ENCODE peak calls at places on chromosomes 13 and 19, in seven cellular contexts. Y is activated B cell treated with CpG ODN at 0.5 μM for 24 hours, C is AG10803, N is type B pancreatic cell, H is uterus, B is GM20000, V is cardiac fibroblast. L is an unnamed sample.
A peak's percentile ranks its signal among the peaks of the same experiment; 100 is the strongest.

GRCh38 chr13:72295173-72295572 is 428.2 kb upstream of the DACH1 start:
- DNase-seq in B (no peak), V (peak; percentile 2), C (peak; percentile 44), N (no peak), Y (no peak), H (no peak), L (no peak)

GRCh38 chr13:94311893-94312292 is 167.6 kb downstream of the DCT start:
- DNase-seq in V (peak; percentile 19), B (no peak), H (no peak), N (no peak), Y (no peak), C (no peak), L (no peak)

GRCh38 chr13:37158481-37158880 is 53.0 kb upstream of the CSNK1A1L start:
- DNase-seq in N (no peak), V (no peak), C (peak; percentile 33), H (no peak), B (no peak), Y (no peak), L (no peak)

GRCh38 chr19:42683917-42684513 is 56.3 kb downstream of the PSG3 start:
- DNase-seq in V (peak; percentile 56), C (peak; percentile 31), N (no peak), Y (no peak), B (peak; percentile 45), H (no peak), L (peak; percentile 16)

GRCh38 chr13:111168116-111168515 is 53.0 kb downstream of the ARHGEF7 start:
- DNase-seq in V (no peak), C (no peak), H (no peak), Y (no peak), B (no peak), N (no peak), L (no peak)

GRCh38 chr13:110453767-110454166 is 107.8 kb downstream of the RAB20 start:
- DNase-seq in V (no peak), C (peak; percentile 28), Y (no peak), N (no peak), H (no peak), B (no peak), L (no peak)

GRCh38 chr19:35797663-35798062 is 15.0 kb downstream of the PRODH2 start:
- DNase-seq in H (no peak), B (no peak), V (no peak), N (no peak), C (no peak), Y (no peak), L (no peak)

GRCh38 chr13:114008964-114009589 is 35.2 kb upstream of the C13orf46 start:
- DNase-seq in V (no peak), C (no peak), Y (peak; percentile 1), H (no peak), N (no peak), B (no peak), L (no peak)

GRCh38 chr13:25095862-25096453 is at the start of gene PABPC3:
- DNase-seq in Y (no peak), N (no peak), B (no peak), H (no peak), V (no peak), C (peak; percentile 1), L (no peak)

GRCh38 chr19:16385296-16385695 is 60.7 kb downstream of the KLF2 start:
- DNase-seq in N (no peak), Y (no peak), C (no peak), B (no peak), V (no peak), H (no peak), L (no peak)

GRCh38 chr13:80469841-80470378 is 129.0 kb upstream of the SPRY2 start:
- DNase-seq in V (peak; percentile 98), B (no peak), N (no peak), H (peak; percentile 86), C (peak; percentile 4), Y (no peak), L (no peak)

GRCh38 chr19:6292006-6292405 is 12.2 kb upstream of the MLLT1 start:
- DNase-seq in Y (no peak), V (peak; percentile 7), H (no peak), B (no peak), C (no peak), N (no peak), L (no peak)

GRCh38 chr13:112735791-112736190 is 46.0 kb downstream of the ATP11A start:
- DNase-seq in N (no peak), B (no peak), Y (no peak), C (no peak), H (no peak), V (no peak), L (no peak)

GRCh38 chr13:31859546-31859945 is 120.2 kb downstream of the RXFP2 start:
- DNase-seq in V (peak; percentile 22), Y (no peak), C (no peak), H (no peak), B (no peak), N (no peak), L (no peak)

GRCh38 chr19:44988896-44989563 is 12.2 kb upstream of the RELB start:
- DNase-seq in C (peak; percentile 59), H (peak; percentile 58), N (no peak), B (peak; percentile 89), Y (peak; percentile 57), V (peak; percentile 70), L (peak; percentile 85)

GRCh38 chr13:68708336-68708908 is 1399.2 kb upstream of the ATXN8OS start:
- DNase-seq in B (no peak), H (no peak), N (no peak), Y (no peak), V (no peak), C (no peak), L (no peak)

GRCh38 chr19:39388657-39389056 is 2.2 kb downstream of the PAF1 start:
- DNase-seq in V (no peak), C (no peak), N (no peak), B (no peak), H (no peak), Y (no peak), L (no peak)

GRCh38 chr13:114132419-114133121 is at the start of gene RASA3:
- DNase-seq in N (peak; percentile 82), H (peak; percentile 69), Y (peak; percentile 73), V (peak; percentile 65), C (peak; percentile 81), B (peak; percentile 98), L (peak; percentile 94)

GRCh38 chr13:44112700-44113329 is 233.1 kb downstream of the LACC1 start:
- DNase-seq in Y (no peak), V (no peak), C (no peak), N (no peak), B (no peak), H (no peak), L (no peak)
- TF ChIP-seq CTCF in Y (no peak), V (no peak), C (no peak), N (no peak), B (no peak), H (no peak), L (no peak)

GRCh38 chr13:96963786-96964475 is 30.3 kb downstream of the OXGR1 start:
- DNase-seq in Y (no peak), C (no peak), B (no peak), V (peak; percentile 6), N (no peak), H (no peak), L (no peak)
- TF ChIP-seq CTCF in Y (no peak), C (no peak), B (no peak), V (peak; percentile 1), N (no peak), H (no peak), L (no peak)

GRCh38 chr13:84455143-84455905 is 573.0 kb upstream of the SLITRK1 start:
- DNase-seq in V (no peak), H (no peak), Y (no peak), B (no peak), N (no peak), C (no peak), L (no peak)
- TF ChIP-seq CTCF in V (no peak), H (no peak), Y (no peak), B (no peak), N (no peak), C (no peak), L (no peak)

GRCh38 chr19:10238172-10238783 is 7.1 kb upstream of the S1PR2 start:
- DNase-seq in V (peak; percentile 81), N (no peak), H (peak; percentile 58), B (no peak), Y (no peak), C (peak; percentile 91), L (no peak)
- TF ChIP-seq CTCF in V (no peak), N (no peak), H (no peak), B (no peak), Y (no peak), C (no peak), L (no peak)

GRCh38 chr19:46720516-46721239 is 3.8 kb upstream of the PRKD2 start:
- DNase-seq in C (no peak), N (no peak), Y (no peak), V (no peak), H (no peak), B (no peak), L (no peak)

GRCh38 chr19:46722421-46723022 is 5.6 kb upstream of the PRKD2 start:
- DNase-seq in N (no peak), H (no peak), Y (peak; percentile 32), V (no peak), C (no peak), B (no peak), L (no peak)

GRCh38 chr19:46719629-46720515 is 3.0 kb upstream of the PRKD2 start:
- DNase-seq in C (no peak), H (no peak), B (no peak), Y (no peak), V (no peak), N (no peak), L (no peak)

GRCh38 chr19:46722004-46722380 is 5.1 kb upstream of the PRKD2 start:
- DNase-seq in B (no peak), N (no peak), H (no peak), C (no peak), Y (no peak), V (no peak), L (no peak)

GRCh38 chr19:46721269-46722003 is 4.5 kb upstream of the PRKD2 start:
- DNase-seq in V (no peak), B (no peak), Y (no peak), H (no peak), C (no peak), N (no peak), L (no peak)
- TF ChIP-seq CTCF in V (peak; percentile 1), B (no peak), Y (no peak), H (no peak), C (no peak), N (peak; percentile 54), L (peak; percentile 10)

DNA sequence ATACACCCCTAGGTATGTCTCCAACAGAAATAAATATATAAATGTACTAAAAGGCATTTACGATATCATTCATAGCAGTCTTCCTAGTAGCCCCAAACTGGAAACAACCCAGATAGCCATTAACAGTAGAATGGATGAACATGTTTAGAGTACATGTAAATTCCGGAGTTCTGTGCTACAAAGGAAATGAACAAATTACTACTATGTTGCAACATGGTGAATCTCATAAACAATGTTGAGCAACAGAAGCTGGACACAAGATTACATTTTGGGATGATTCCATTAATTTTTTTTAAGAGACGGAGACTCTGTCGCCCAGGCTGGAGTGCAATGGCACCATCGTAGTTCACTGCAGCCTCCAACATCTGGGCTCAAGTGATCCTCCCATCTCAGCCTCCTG is 5.9 kb upstream of the SLC7A10 start:
- DNase-seq in B (no peak), N (no peak), C (peak; percentile 79), Y (no peak), H (no peak), V (peak; percentile 53), L (no peak)
- TF ChIP-seq CTCF in B (no peak), N (no peak), C (no peak), Y (no peak), H (no peak), V (no peak), L (no peak)

L was measured in GM10248.